ENCODE peak calls at places on chromosomes 13 and 19, in four cellular contexts. B is nucleus accumbens, D is naive B cell, K is HCT116. R is an unnamed sample.

GRCh38 chr19:43624933-43625332 is 5.5 kb upstream of the ZNF428 start:
- DNase-seq in B (no peak), D (peak; percentile 69), K (peak; percentile 72), R (no peak)

GRCh38 chr19:47633996-47634395 is 25.1 kb downstream of the BICRA start:
- DNase-seq in B (no peak), D (no peak), K (no peak), R (no peak)

GRCh38 chr13:47932953-47933687 is 68.0 kb downstream of the SUCLA2 start:
- DNase-seq in B (no peak), D (no peak), K (no peak), R (no peak)

GRCh38 chr19:15631817-15632216 is 8.9 kb upstream of the CYP4F3 start:
- DNase-seq in B (no peak), D (no peak), K (no peak), R (no peak)

GRCh38 chr19:7333198-7334118 is 15.3 kb upstream of the ARHGEF18 start:
- DNase-seq in B (no peak), D (no peak), K (no peak), R (no peak)

GRCh38 chr13:95267662-95268369 is 33.4 kb downstream of the ABCC4 start:
- DNase-seq in B (no peak), D (no peak), K (no peak), R (peak; percentile 65)

GRCh38 chr13:63625869-63626268 is 2210.2 kb upstream of the PCDH20 start:
- DNase-seq in B (no peak), D (no peak), K (no peak), R (no peak)

GRCh38 chr19:41930926-41931592 is 2.8 kb upstream of the ERFL start:
- DNase-seq in B (no peak), D (no peak), K (no peak), R (no peak)

GRCh38 chr19:15240539-15240938 is 8.3 kb upstream of the EPHX3 start:
- DNase-seq in B (no peak), D (no peak), K (no peak), R (no peak)

GRCh38 chr19:1651548-1652394 is 644 bp downstream of the TCF3 start:
- DNase-seq in B (no peak), D (peak; percentile 52), K (no peak), R (peak; percentile 10)

GRCh38 chr13:109821038-109821545 is 34.7 kb upstream of the IRS2 start:
- DNase-seq in B (no peak), D (no peak), K (no peak), R (no peak)

GRCh38 chr19:18096258-18096657 is 1.3 kb upstream of the MAST3 start:
- DNase-seq in B (no peak), D (no peak), K (no peak), R (no peak)

GRCh38 chr19:50794074-50794777 is 4.0 kb downstream of the ACP4 start:
- DNase-seq in B (no peak), D (no peak), K (no peak), R (no peak)

GRCh38 chr13:113023217-113023597 is 54.2 kb downstream of the MCF2L start:
- DNase-seq in B (no peak), D (no peak), K (no peak), R (no peak)

GRCh38 chr13:92842145-92842544 is 384.5 kb upstream of the GPC6 start:
- DNase-seq in B (no peak), D (no peak), K (no peak), R (peak; percentile 59)

GRCh38 chr19:34960103-34960805 is 3.8 kb downstream of the ZNF792 start:
- DNase-seq in B (no peak), D (no peak), K (no peak), R (peak; percentile 21)

GRCh38 chr19:34996978-34997640 is 3.0 kb upstream of the GRAMD1A start:
- DNase-seq in B (no peak), D (no peak), K (no peak), R (no peak)

GRCh38 chr13:100473493-100474044 is 115.0 kb downstream of the GGACT start:
- DNase-seq in B (no peak), D (no peak), K (no peak), R (no peak)

GRCh38 chr13:40502236-40502635 is 164.2 kb downstream of the FOXO1 start:
- DNase-seq in B (no peak), D (no peak), K (no peak), R (no peak)

GRCh38 chr13:19845758-19846157 is 17.7 kb downstream of the ZMYM5 start:
- DNase-seq in B (no peak), D (no peak), K (peak; percentile 77), R (peak; percentile 91)

GRCh38 chr19:31126236-31126635 is 223.0 kb downstream of the TSHZ3 start:
- DNase-seq in B (no peak), D (no peak), K (no peak), R (no peak)

GRCh38 chr19:11465605-11466004 is 15.2 kb downstream of the ELAVL3 start:
- DNase-seq in B (no peak), D (no peak), K (no peak), R (no peak)

GRCh38 chr13:35469781-35470380 is 6.6 kb downstream of the MAB21L1 start:
- DNase-seq in B (no peak), D (no peak), K (no peak), R (no peak)

GRCh38 chr19:40279120-40279551 is 6.0 kb downstream of the AKT2 start:
- DNase-seq in B (peak; percentile 32), D (no peak), K (no peak), R (peak; percentile 21)

GRCh38 chr19:23116802-23117571 is at the start of gene ZNF730:
- DNase-seq in B (peak; percentile 48), D (peak; percentile 61), K (no peak), R (peak; percentile 26)

GRCh38 chr13:48976677-48977625 is 1.2 kb downstream of the FNDC3A start:
- DNase-seq in B (peak; percentile 71), D (no peak), K (no peak), R (no peak)

GRCh38 chr13:100461309-100462035 is 127.1 kb downstream of the GGACT start:
- DNase-seq in B (no peak), D (no peak), K (no peak), R (no peak)

GRCh38 chr13:49669735-49670309 is 21.5 kb downstream of the EBPL start:
- DNase-seq in B (peak; percentile 14), D (peak; percentile 9), K (peak; percentile 63), R (peak; percentile 43)

GRCh38 chr13:39599842-39600241 is 3.2 kb downstream of the LHFPL6 start:
- DNase-seq in B (no peak), D (no peak), K (no peak), R (no peak)

GRCh38 chr13:30119476-30119875 is 187.9 kb downstream of the KATNAL1 start:
- DNase-seq in B (no peak), D (no peak), K (no peak), R (peak; percentile 80)

GRCh38 chr13:27658569-27658968 is 36.9 kb downstream of the POLR1D start:
- DNase-seq in B (no peak), D (no peak), K (no peak), R (no peak)

GRCh38 chr13:93771782-93772181 is 545.2 kb downstream of the GPC6 start:
- DNase-seq in B (no peak), D (no peak), K (no peak), R (no peak)

GRCh38 chr13:99590519-99591011 is 89.3 kb downstream of the TM9SF2 start:
- DNase-seq in B (no peak), D (no peak), K (no peak), R (no peak)

R was measured in GM04504.